ENCODE peak calls at places on chromosomes 7 and 10, in four cellular contexts. One of them, this sample, is unnamed.

GRCh38 chr10:19835952-19836351 is 19.7 kb downstream of the PLXDC2 start:
- DNase-seq in GM12878: no peak
- DNase-seq in HepG2: no peak
- DNase-seq in K562: no peak
- DNase-seq in this sample: no peak

GRCh38 chr10:77387247-77387646 is 250.4 kb downstream of the KCNMA1 start:
- DNase-seq in GM12878: no peak
- DNase-seq in HepG2: no peak
- DNase-seq in K562: no peak
- DNase-seq in this sample: no peak

GRCh38 chr7:150375662-150376521 is 3.2 kb upstream of the ZNF775 start:
- DNase-seq in GM12878: no peak
- DNase-seq in HepG2: no peak
- DNase-seq in K562: no peak
- DNase-seq in this sample: no peak

GRCh38 chr7:123120286-123120685 is 79.5 kb downstream of the SLC13A1 start:
- DNase-seq in GM12878: no peak
- DNase-seq in HepG2: no peak
- DNase-seq in K562: no peak
- DNase-seq in this sample: no peak

GRCh38 chr10:132865851-132866600 is 76.3 kb downstream of the CFAP46 start:
- DNase-seq in GM12878: no peak
- DNase-seq in HepG2: no peak
- DNase-seq in K562: no peak
- DNase-seq in this sample: no peak

GRCh38 chr7:71308105-71308504 is 176.2 kb downstream of the GALNT17 start:
- DNase-seq in GM12878: no peak
- DNase-seq in HepG2: no peak
- DNase-seq in K562: no peak
- DNase-seq in this sample: no peak

GRCh38 chr10:28922127-28922526 is 244.8 kb downstream of the BAMBI start:
- DNase-seq in GM12878: no peak
- DNase-seq in HepG2: peak; percentile 62
- DNase-seq in K562: no peak
- DNase-seq in this sample: no peak

GRCh38 chr7:7830122-7830878 is 111.9 kb upstream of the RPA3 start:
- DNase-seq in GM12878: no peak
- DNase-seq in HepG2: peak; percentile 33
- DNase-seq in K562: no peak
- DNase-seq in this sample: no peak

GRCh38 chr10:22824520-22824919 is 103.3 kb upstream of the ARMC3 start:
- DNase-seq in GM12878: no peak
- DNase-seq in HepG2: no peak
- DNase-seq in K562: no peak
- DNase-seq in this sample: no peak

GRCh38 chr7:87414400-87415188 is 60.9 kb downstream of the ABCB4 start:
- DNase-seq in GM12878: no peak
- DNase-seq in HepG2: peak; percentile 61
- DNase-seq in K562: no peak
- DNase-seq in this sample: no peak

GRCh38 chr10:119421887-119422684 is 120.4 kb downstream of the RGS10 start:
- DNase-seq in GM12878: no peak
- DNase-seq in HepG2: no peak
- DNase-seq in K562: no peak
- DNase-seq in this sample: peak; percentile 91

GRCh38 chr10:71721313-71721712 is 1.7 kb upstream of the C10orf105 start:
- DNase-seq in GM12878: no peak
- DNase-seq in HepG2: no peak
- DNase-seq in K562: no peak
- DNase-seq in this sample: no peak

GRCh38 chr10:71719042-71719441 is 536 bp downstream of the C10orf105 start:
- DNase-seq in GM12878: no peak
- DNase-seq in HepG2: no peak
- DNase-seq in K562: no peak
- DNase-seq in this sample: no peak

GRCh38 chr10:71718165-71718678 is 1.4 kb downstream of the C10orf105 start:
- DNase-seq in GM12878: no peak
- DNase-seq in HepG2: no peak
- DNase-seq in K562: no peak
- DNase-seq in this sample: no peak

GRCh38 chr10:71720304-71720672 is 710 bp upstream of the C10orf105 start:
- DNase-seq in GM12878: no peak
- DNase-seq in HepG2: no peak
- DNase-seq in K562: no peak
- DNase-seq in this sample: no peak

DNA sequence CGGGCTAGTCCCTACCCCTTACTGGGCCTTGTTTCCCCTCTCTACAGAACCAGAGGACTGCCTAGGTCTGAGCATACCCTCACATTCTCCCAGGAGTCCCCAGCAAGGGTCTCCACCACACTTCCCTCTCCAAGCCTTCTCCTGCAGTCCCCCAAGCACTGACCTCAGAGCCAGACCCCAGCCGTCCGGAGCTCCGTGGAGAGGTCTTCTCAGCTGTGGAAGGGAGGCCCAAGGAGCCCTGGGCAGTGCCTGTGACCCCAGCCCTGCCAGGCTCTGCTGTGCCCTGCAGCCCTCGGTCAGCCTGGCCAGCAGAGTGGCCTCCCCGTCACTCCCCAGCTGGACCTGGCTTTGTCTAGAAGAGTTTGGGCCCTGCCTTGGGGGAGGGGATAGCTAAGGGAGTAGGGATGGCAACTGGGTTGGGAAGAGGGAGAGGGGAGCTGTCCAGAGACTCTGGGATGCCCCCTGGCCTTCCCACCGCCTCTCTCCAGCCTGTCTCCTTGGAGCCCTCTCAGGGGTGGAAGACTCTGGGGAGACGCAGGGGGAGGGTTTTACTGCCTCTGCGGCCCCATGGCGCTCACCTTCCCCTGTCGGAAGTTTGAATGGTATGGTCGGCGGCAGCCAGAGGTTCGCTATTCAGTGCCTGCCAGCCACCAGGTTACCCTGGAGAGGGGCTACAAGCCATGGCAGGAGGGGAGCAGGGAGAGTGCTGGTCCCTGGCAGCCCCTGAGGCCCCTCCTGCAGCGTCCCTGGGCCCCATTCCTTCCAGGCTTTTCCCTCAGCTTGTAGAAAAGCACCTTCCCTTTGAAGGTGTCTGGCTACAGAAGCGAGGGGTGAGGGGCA is at the start of gene C10orf105:
- DNase-seq in GM12878: no peak
- DNase-seq in HepG2: no peak
- DNase-seq in K562: no peak
- DNase-seq in this sample: no peak
- TF ChIP-seq REST in GM12878: no peak
- TF ChIP-seq REST in HepG2: no peak
- TF ChIP-seq REST in K562: no peak
- TF ChIP-seq REST in this sample: no peak

GRCh38 chr10:113712024-113712423 is 32.3 kb downstream of the CASP7 start:
- DNase-seq in GM12878: no peak
- DNase-seq in HepG2: no peak
- DNase-seq in K562: no peak
- DNase-seq in this sample: no peak

GRCh38 chr10:113711142-113711541 is 31.4 kb downstream of the CASP7 start:
- DNase-seq in GM12878: no peak
- DNase-seq in HepG2: no peak
- DNase-seq in K562: no peak
- DNase-seq in this sample: no peak

GRCh38 chr10:113708640-113709039 is 28.9 kb downstream of the CASP7 start:
- DNase-seq in GM12878: no peak
- DNase-seq in HepG2: no peak
- DNase-seq in K562: no peak
- DNase-seq in this sample: no peak

GRCh38 chr10:113706623-113707022 is 26.9 kb downstream of the CASP7 start:
- DNase-seq in GM12878: no peak
- DNase-seq in HepG2: no peak
- DNase-seq in K562: no peak
- DNase-seq in this sample: no peak

GRCh38 chr10:113709221-113709838 is 29.6 kb downstream of the CASP7 start:
- DNase-seq in GM12878: no peak
- DNase-seq in HepG2: no peak
- DNase-seq in K562: no peak
- DNase-seq in this sample: no peak
- TF ChIP-seq NFIC in GM12878: no peak
- TF ChIP-seq NFIC in HepG2: no peak
- TF ChIP-seq NFIC in K562: no peak
- TF ChIP-seq NFIC in this sample: peak; percentile 15

GRCh38 chr10:92695679-92696605 is 6.2 kb downstream of the HHEX start:
- DNase-seq in GM12878: no peak
- DNase-seq in HepG2: no peak
- DNase-seq in K562: peak; percentile 61
- DNase-seq in this sample: peak; percentile 54
- TF ChIP-seq REST in GM12878: no peak
- TF ChIP-seq REST in HepG2: no peak
- TF ChIP-seq REST in K562: no peak
- TF ChIP-seq REST in this sample: no peak

GRCh38 chr7:16223963-16224707 is 197.2 kb downstream of the CRPPA start:
- DNase-seq in GM12878: no peak
- DNase-seq in HepG2: no peak
- DNase-seq in K562: no peak
- DNase-seq in this sample: no peak
- TF ChIP-seq NFIC in GM12878: no peak
- TF ChIP-seq NFIC in HepG2: no peak
- TF ChIP-seq NFIC in K562: no peak
- TF ChIP-seq NFIC in this sample: no peak

DNA sequence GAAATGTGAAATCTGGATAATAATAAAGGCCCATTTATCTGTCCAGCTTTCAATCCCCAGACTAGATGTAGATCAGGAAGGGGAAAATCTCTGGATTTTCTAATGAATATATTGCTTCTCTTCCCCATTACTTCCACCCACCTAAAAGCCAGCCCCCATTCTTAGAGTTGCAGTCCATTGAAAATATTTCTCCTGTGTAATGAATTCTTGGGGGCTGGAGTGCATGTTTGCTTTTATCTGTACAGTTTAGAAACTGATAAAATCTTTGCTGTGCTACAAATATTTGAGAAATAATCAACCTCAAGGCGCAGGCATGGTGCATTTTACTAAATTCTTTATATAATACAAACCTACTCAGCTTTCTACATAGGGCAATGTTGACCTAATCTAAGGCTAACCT is 180.8 kb downstream of the ARID5B start:
- DNase-seq in GM12878: no peak
- DNase-seq in HepG2: peak; percentile 53
- DNase-seq in K562: no peak
- DNase-seq in this sample: no peak
- TF ChIP-seq REST in GM12878: no peak
- TF ChIP-seq REST in HepG2: no peak
- TF ChIP-seq REST in K562: no peak
- TF ChIP-seq REST in this sample: no peak

GRCh38 chr10:83908987-83909386 is 230.3 kb upstream of the GHITM start:
- DNase-seq in GM12878: no peak
- DNase-seq in HepG2: no peak
- DNase-seq in K562: no peak
- DNase-seq in this sample: no peak
- TF ChIP-seq NFIC in GM12878: no peak
- TF ChIP-seq NFIC in HepG2: no peak
- TF ChIP-seq NFIC in K562: no peak
- TF ChIP-seq NFIC in this sample: no peak

GRCh38 chr7:128453836-128454804 is 1.6 kb upstream of the HILPDA start:
- DNase-seq in GM12878: no peak
- DNase-seq in HepG2: no peak
- DNase-seq in K562: no peak
- DNase-seq in this sample: peak; percentile 75

GRCh38 chr7:128458956-128459355 is 3.3 kb downstream of the HILPDA start:
- DNase-seq in GM12878: peak; percentile 36
- DNase-seq in HepG2: no peak
- DNase-seq in K562: no peak
- DNase-seq in this sample: no peak

GRCh38 chr7:128452552-128452951 is 3.1 kb upstream of the HILPDA start:
- DNase-seq in GM12878: no peak
- DNase-seq in HepG2: no peak
- DNase-seq in K562: no peak
- DNase-seq in this sample: no peak

GRCh38 chr7:128454808-128455555 is 696 bp upstream of the HILPDA start:
- DNase-seq in GM12878: no peak
- DNase-seq in HepG2: no peak
- DNase-seq in K562: no peak
- DNase-seq in this sample: no peak

DNA sequence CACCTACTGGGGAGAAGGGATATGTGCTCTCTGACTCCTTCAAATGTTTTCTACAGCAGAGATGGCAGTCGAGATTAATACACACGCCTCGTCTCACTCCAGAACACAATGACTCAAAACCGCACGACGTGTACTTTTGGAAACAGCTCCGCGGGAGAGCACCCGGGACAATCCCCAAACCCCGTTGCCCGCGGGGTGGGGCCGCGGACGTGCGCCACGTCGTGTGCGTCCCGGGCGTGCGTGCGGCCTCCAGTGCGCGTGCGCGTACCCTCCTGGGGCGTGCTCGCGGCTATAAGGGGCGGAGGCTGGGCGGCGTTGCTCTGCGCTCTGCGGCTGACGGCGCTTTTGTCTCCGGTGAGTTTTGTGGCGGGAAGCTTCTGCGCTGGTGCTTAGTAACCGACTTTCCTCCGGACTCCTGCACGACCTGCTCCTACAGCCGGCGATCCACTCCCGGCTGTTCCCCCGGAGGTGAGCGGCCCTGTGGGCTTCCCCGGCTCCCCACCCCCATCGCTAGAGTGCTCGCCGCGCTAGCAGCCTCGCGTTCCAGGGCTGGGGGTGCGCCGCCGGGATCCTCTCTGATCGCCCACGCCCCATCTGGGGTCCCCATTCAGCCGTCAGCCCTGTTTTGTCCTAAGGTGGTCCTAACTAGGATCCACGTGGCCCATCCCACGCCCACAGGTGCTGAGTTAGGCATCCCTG is at the start of gene HILPDA:
- DNase-seq in GM12878: peak; percentile 91
- DNase-seq in HepG2: peak; percentile 74
- DNase-seq in K562: peak; percentile 99
- DNase-seq in this sample: peak; percentile 99
- TF ChIP-seq REST in GM12878: peak; percentile 10
- TF ChIP-seq REST in HepG2: peak; percentile 31
- TF ChIP-seq REST in K562: peak; percentile 3
- TF ChIP-seq REST in this sample: peak; percentile 63

DNA sequence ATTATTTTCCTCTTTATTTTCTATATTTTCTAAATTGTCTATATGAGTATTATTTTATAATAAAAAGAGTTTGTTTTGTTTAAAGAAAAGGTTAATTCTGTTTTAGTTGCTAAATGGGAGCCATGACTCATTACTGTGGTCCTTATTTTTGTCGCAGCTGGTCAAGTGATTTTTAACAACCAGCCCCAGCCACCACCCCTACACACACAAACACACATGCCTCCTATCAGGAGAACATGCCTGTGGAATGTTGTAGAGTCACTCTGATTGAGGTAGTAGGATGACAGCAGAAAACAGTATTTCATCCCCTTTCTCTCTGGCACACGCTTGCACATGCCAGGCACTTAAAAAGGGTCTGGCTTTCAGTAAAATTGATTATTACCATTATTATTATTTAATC is 68.6 kb upstream of the GDF10 start:
- DNase-seq in GM12878: no peak
- DNase-seq in HepG2: no peak
- DNase-seq in K562: no peak
- DNase-seq in this sample: no peak
- TF ChIP-seq NFIC in GM12878: no peak
- TF ChIP-seq NFIC in HepG2: no peak
- TF ChIP-seq NFIC in K562: no peak
- TF ChIP-seq NFIC in this sample: no peak